ENCODE peak calls at places on chromosomes 7 and 10, in five cellular contexts. D, V, B, T and J are unnamed samples.

GRCh38 chr7:118590107-118590506 is 365.6 kb downstream of the ANKRD7 start:
- DNase-seq in T (no peak), D (peak), B (no peak), V (no peak), J (no peak)

GRCh38 chr7:99374121-99375064 is at the start of gene ARPC1B:
- DNase-seq in D (peak), T (peak), V (peak), B (peak), J (peak)

GRCh38 chr10:131703941-131704340 is 196.9 kb upstream of the PPP2R2D start:
- DNase-seq in B (no peak), T (no peak), D (no peak), V (no peak), J (no peak)

GRCh38 chr7:45416846-45417245 is 157.3 kb upstream of the ADCY1 start:
- DNase-seq in V (no peak), D (no peak), B (no peak), T (no peak), J (no peak)

GRCh38 chr10:88586462-88586861 is at the start of gene LIPJ:
- DNase-seq in B (no peak), T (no peak), D (no peak), V (no peak), J (no peak)

GRCh38 chr10:105509551-105509950 is 868.5 kb downstream of the SORCS3 start:
- DNase-seq in B (no peak), V (no peak), T (no peak), D (no peak), J (no peak)

GRCh38 chr7:69517985-69518731 is 80.1 kb upstream of the AUTS2 start:
- DNase-seq in D (peak), V (no peak), B (no peak), T (no peak), J (no peak)

GRCh38 chr7:120460928-120461327 is 188.0 kb downstream of the KCND2 start:
- DNase-seq in T (no peak), V (no peak), B (no peak), D (peak), J (no peak)

GRCh38 chr7:30469303-30469702 is 9.3 kb downstream of the NOD1 start:
- DNase-seq in D (peak), T (peak), V (no peak), B (peak), J (no peak)

GRCh38 chr10:44993226-44993921 is 7.3 kb upstream of the ZNF22 start:
- DNase-seq in T (no peak), D (peak), B (no peak), V (no peak), J (no peak)

GRCh38 chr10:14477408-14477710 is 146.6 kb upstream of the FRMD4A start:
- DNase-seq in D (no peak), B (no peak), T (no peak), V (no peak), J (no peak)

GRCh38 chr10:22825841-22826240 is 102.0 kb upstream of the ARMC3 start:
- DNase-seq in D (peak), V (no peak), T (peak), B (no peak), J (peak)

GRCh38 chr10:36578306-36578705 is 547.1 kb upstream of the ANKRD30A start:
- DNase-seq in D (no peak), B (no peak), T (no peak), V (no peak), J (no peak)

GRCh38 chr10:86207226-86207625 is 159.4 kb downstream of the GRID1 start:
- DNase-seq in V (no peak), T (no peak), B (no peak), D (no peak), J (no peak)

GRCh38 chr7:99827040-99827778 is 604 bp upstream of the CYP3A43 start:
- DNase-seq in D (no peak), T (no peak), B (no peak), V (peak), J (no peak)

GRCh38 chr10:104937528-104937927 is 296.4 kb downstream of the SORCS3 start:
- DNase-seq in V (no peak), D (no peak), B (no peak), T (no peak), J (peak)

GRCh38 chr10:9719246-9719645 is 1298.4 kb upstream of the CELF2 start:
- DNase-seq in D (no peak), T (no peak), V (no peak), B (no peak), J (no peak)

GRCh38 chr10:29692121-29692539 is 57.4 kb upstream of the SVIL start:
- DNase-seq in V (no peak), D (no peak), T (no peak), B (no peak), J (no peak)

GRCh38 chr10:131764929-131765328 is 135.9 kb upstream of the PPP2R2D start:
- DNase-seq in B (no peak), T (no peak), V (no peak), D (no peak), J (no peak)

GRCh38 chr10:89637108-89637507 is 7.9 kb downstream of the PANK1 start:
- DNase-seq in D (no peak), B (no peak), V (no peak), T (no peak), J (no peak)

GRCh38 chr7:1046722-1047679 is 2.7 kb downstream of the GPR146 start:
- DNase-seq in B (no peak), V (peak), D (no peak), T (no peak), J (no peak)

GRCh38 chr10:132520147-132520811 is 17.3 kb upstream of the INPP5A start:
- DNase-seq in V (no peak), T (peak), D (peak), B (no peak), J (peak)

GRCh38 chr7:127557803-127558202 is 27.6 kb downstream of the GCC1 start:
- DNase-seq in D (no peak), T (no peak), B (no peak), V (no peak), J (no peak)

GRCh38 chr10:89296227-89296648 is 5.6 kb upstream of the IFIT2 start:
- DNase-seq in T (no peak), B (no peak), V (no peak), D (no peak), J (no peak)

GRCh38 chr10:114301951-114302710 is 63.1 kb downstream of the VWA2 start:
- DNase-seq in B (no peak), D (no peak), T (no peak), V (no peak), J (no peak)

GRCh38 chr7:134932707-134933370 is 53.5 kb upstream of the AGBL3 start:
- DNase-seq in T (peak), B (peak), D (no peak), V (no peak), J (no peak)

GRCh38 chr10:129921065-129921670 is 42.9 kb downstream of the EBF3 start:
- DNase-seq in T (no peak), B (no peak), D (no peak), V (no peak), J (peak)

GRCh38 chr10:103854687-103855423 is 521 bp downstream of the SH3PXD2A start:
- DNase-seq in D (peak), B (no peak), T (peak), V (no peak), J (no peak)

GRCh38 chr7:142787034-142787768 is 16.4 kb downstream of the PRSS2 start:
- DNase-seq in D (no peak), B (no peak), T (no peak), V (no peak), J (no peak)

GRCh38 chr7:55074008-55074499 is 55.2 kb downstream of the EGFR start:
- DNase-seq in D (no peak), T (peak), B (no peak), V (peak), J (peak)

GRCh38 chr10:37390901-37391300 is 265.5 kb downstream of the ANKRD30A start:
- DNase-seq in D (no peak), T (no peak), V (no peak), B (no peak), J (no peak)

GRCh38 chr7:101114492-101114891 is 12.4 kb upstream of the SERPINE1 start:
- DNase-seq in B (no peak), T (no peak), D (no peak), V (no peak), J (no peak)

GRCh38 chr7:127872122-127872521 is 159.1 kb downstream of the LRRC4 start:
- DNase-seq in B (no peak), T (no peak), V (no peak), D (no peak), J (no peak)

GRCh38 chr10:6844251-6844650 is 264.2 kb upstream of the PRKCQ start:
- DNase-seq in V (no peak), T (no peak), B (no peak), D (no peak), J (no peak)

GRCh38 chr7:157432541-157432956 is 95.7 kb downstream of the DNAJB6 start:
- DNase-seq in T (no peak), V (peak), B (no peak), D (peak), J (peak)

GRCh38 chr10:104103956-104104355 is 18.0 kb upstream of the SFR1 start:
- DNase-seq in V (no peak), B (no peak), T (no peak), D (no peak), J (no peak)

GRCh38 chr7:45181286-45181960 is 23.8 kb downstream of the RAMP3 start:
- DNase-seq in D (peak), T (no peak), V (no peak), B (no peak), J (peak)

GRCh38 chr10:3248526-3249255 is 76.1 kb upstream of the PITRM1 start:
- DNase-seq in T (no peak), D (no peak), B (no peak), V (no peak), J (no peak)

DNA sequence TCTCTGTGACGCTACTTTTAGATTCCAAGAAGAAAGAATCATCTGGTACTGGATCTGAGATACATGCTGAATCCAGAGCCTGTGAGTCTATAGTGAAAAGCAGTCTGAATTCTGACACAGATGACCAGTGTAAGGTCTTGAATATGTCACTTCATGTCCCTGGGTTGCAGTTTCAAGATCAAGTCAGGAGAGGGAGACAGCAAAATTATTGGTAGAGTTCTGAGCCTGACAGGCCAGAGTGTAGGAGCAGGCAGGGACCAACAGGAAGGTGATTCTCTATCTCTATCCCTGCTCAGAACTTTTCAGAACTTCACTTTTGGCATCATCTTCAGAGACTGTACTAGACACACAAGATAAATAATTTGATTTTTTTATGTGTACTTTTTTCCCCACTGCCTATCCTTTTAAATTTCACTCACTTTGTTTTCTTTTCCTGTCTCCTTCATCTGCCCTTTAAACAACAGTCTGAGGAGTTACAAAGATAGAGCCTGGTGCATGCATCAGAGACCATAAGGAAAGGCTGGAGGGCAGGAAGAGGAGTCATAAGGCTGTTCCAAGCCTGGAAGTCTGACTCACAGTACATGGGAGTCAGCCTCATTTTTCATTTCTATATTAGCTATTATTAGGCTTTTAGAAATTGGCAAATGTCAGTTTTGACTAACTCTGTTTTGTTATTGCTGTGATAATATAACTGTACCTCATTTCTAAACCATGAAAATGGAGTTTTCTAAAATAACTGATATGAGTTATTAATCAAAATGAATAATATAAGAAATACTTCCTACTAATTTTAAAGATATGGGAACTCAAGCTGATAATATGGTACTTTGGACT is 120.2 kb upstream of the TMEM229A start:
- DNase-seq in B (no peak), V (no peak), D (peak), T (no peak), J (no peak)
- TF ChIP-seq CTCF in B (no peak), V (no peak), D (peak), T (peak), J (no peak)

GRCh38 chr10:16944081-16944922 is 127.1 kb upstream of the RSU1 start:
- DNase-seq in V (no peak), T (no peak), D (no peak), B (no peak), J (no peak)
- H3K4me3 ChIP-seq in V (no peak), T (no peak), D (no peak), B (peak), J (no peak)

GRCh38 chr10:93598157-93598556 is 2.9 kb downstream of the RBP4 start:
- DNase-seq in B (no peak), V (no peak), D (no peak), T (no peak), J (no peak)
- TF ChIP-seq CTCF in B (no peak), V (no peak), D (no peak), T (no peak), J (no peak)

GRCh38 chr7:137482466-137482865 is 138.9 kb upstream of the PTN start:
- DNase-seq in B (no peak), V (no peak), D (no peak), T (no peak), J (no peak)

GRCh38 chr7:137480824-137481365 is 137.4 kb upstream of the PTN start:
- DNase-seq in V (no peak), B (no peak), T (no peak), D (no peak), J (no peak)

GRCh38 chr7:137488038-137488437 is 144.5 kb upstream of the PTN start:
- DNase-seq in B (no peak), V (no peak), T (no peak), D (no peak), J (no peak)

GRCh38 chr7:137485818-137486217 is 142.3 kb upstream of the PTN start:
- DNase-seq in T (no peak), V (no peak), B (no peak), D (no peak), J (no peak)

GRCh38 chr7:137484326-137484725 is 140.8 kb upstream of the PTN start:
- DNase-seq in B (no peak), T (no peak), V (no peak), D (no peak), J (no peak)
- H3K4me3 ChIP-seq in B (no peak), T (no peak), V (no peak), D (no peak), J (no peak)

GRCh38 chr7:4682621-4683042 is 537 bp downstream of the FOXK1 start:
- DNase-seq in D (peak), V (peak), B (no peak), T (peak), J (peak)

GRCh38 chr7:4683884-4684565 is 1.9 kb downstream of the FOXK1 start:
- DNase-seq in B (no peak), T (peak), V (peak), D (peak), J (peak)

GRCh38 chr7:4683043-4683883 is 1.2 kb downstream of the FOXK1 start:
- DNase-seq in V (peak), B (no peak), D (no peak), T (peak), J (peak)

GRCh38 chr7:4681218-4681851 is 760 bp upstream of the FOXK1 start:
- DNase-seq in D (no peak), V (no peak), T (no peak), B (no peak), J (no peak)

DNA sequence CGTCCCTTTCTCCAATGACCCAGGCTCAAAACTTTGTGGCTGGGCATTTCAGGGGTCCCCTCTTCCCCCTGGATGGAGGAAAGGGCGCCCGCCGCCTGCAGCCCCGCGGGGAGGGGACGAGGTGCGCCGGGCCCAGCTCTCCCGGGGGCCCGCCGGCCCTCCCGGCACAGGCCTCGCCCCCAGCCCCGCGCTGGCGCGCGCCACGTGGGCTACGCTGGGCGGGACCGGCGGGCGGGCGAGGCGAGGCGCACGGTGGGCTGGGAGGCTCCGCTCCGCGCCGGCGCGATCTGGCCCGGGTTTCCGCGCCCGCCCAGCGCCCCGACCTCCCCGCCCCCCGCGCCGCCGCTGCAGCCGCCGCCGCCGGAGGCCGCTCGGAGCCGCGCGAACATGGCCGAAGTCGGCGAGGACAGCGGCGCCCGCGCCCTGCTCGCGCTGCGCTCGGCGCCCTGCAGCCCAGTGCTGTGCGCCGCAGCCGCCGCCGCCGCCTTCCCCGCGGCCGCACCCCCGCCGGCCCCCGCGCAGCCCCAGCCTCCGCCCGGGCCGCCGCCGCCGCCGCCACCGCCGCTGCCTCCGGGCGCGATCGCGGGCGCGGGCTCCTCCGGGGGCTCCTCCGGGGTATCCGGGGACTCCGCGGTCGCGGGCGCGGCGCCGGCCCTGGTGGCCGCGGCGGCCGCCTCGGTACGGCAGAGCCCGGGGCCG is at the start of gene FOXK1:
- DNase-seq in T (peak), B (no peak), D (peak), V (peak), J (peak)
- TF ChIP-seq CTCF in T (no peak), B (no peak), D (no peak), V (no peak), J (no peak)

DNA sequence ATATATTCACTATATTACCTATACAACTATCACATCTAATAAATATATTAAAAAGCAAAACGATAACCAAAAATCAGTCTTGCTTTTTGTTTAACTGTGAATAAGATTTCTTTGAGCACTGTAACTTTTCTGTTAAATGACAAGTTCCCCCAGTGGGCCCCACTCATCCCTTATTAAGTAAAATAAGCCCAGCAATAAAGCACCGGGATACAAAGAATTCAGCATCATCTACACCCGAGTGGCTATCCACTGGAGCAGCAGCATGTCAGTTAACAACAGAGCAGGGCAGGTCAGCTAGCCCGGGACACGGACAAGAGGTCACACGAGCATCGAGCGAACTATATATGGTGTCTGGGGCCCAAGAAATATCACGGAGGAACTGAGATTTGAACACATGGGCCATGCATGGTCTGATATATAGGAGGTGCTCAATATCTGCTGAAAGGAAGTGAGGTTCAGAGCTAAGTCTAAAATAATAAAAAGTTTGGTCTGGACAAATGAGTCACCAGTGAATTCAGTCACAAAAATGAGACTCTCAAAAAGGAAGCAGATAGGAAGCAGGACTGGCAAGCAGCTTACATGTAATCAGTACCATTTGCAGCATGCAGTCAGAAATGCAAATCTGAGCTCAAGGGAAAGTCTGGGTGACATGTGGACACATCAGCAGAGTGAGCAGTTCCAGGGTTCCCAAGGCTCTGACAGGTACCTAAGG is 4.1 kb downstream of the ERCC6 start:
- DNase-seq in B (no peak), V (no peak), D (no peak), T (no peak), J (no peak)
- H3K4me3 ChIP-seq in B (peak), V (no peak), D (no peak), T (no peak), J (no peak)

GRCh38 chr7:13989138-13989943 is at the start of gene ETV1:
- DNase-seq in V (peak), B (peak), T (peak), D (peak), J (peak)
- TF ChIP-seq CTCF in V (no peak), B (peak), T (peak), D (peak), J (no peak)

GRCh38 chr10:73306171-73306708 is 52.4 kb downstream of the CFAP70 start:
- DNase-seq in B (no peak), D (no peak), T (no peak), V (no peak), J (no peak)

GRCh38 chr10:73310475-73310874 is 48.2 kb downstream of the CFAP70 start:
- DNase-seq in B (no peak), T (no peak), D (no peak), V (no peak), J (no peak)

GRCh38 chr10:73307203-73307800 is 51.4 kb downstream of the CFAP70 start:
- DNase-seq in T (no peak), V (no peak), D (no peak), B (no peak), J (no peak)

GRCh38 chr10:73304876-73305275 is 52.4 kb upstream of the MRPS16 start:
- DNase-seq in D (no peak), T (no peak), V (no peak), B (no peak), J (no peak)
- H3K4me3 ChIP-seq in D (no peak), T (no peak), V (no peak), B (no peak), J (no peak)

GRCh38 chr10:79196470-79197461 is 128.0 kb downstream of the ZMIZ1 start:
- DNase-seq in B (peak), V (peak), D (peak), T (peak), J (peak)
- TF ChIP-seq CTCF in B (peak), V (peak), D (peak), T (peak), J (peak)